ENCODE peak calls at places on chromosomes 5 and 9, in nine cellular contexts. One of them, this sample, is unnamed.

GRCh38 chr9:83701769-83702168 is 6.0 kb downstream of the UBQLN1 start:
- DNase-seq in globus pallidus: no peak
- DNase-seq in dermis microvascular lymphatic vessel endothelial cell: peak; percentile 92
- DNase-seq in OCI-LY7: peak; percentile 34
- DNase-seq in iris pigment epithelial cell: peak; percentile 93
- DNase-seq in left ventricle myocardium inferior: no peak
- DNase-seq in ELR: peak; percentile 82
- DNase-seq in stimulated activated CD8-positive, alpha-beta memory T cell treated with anti-CD3 and anti-CD28 coated beads, Interleukin-7, amount 100 ng/mL, for 48 hours: no peak
- DNase-seq in fibroblast of the conjunctiva: peak; percentile 29
- DNase-seq in this sample: peak; percentile 43

GRCh38 chr5:170467000-170467707 is 36.7 kb upstream of the KCNIP1 start:
- DNase-seq in iris pigment epithelial cell: peak; percentile 94
- DNase-seq in stimulated activated CD8-positive, alpha-beta memory T cell treated with anti-CD3 and anti-CD28 coated beads, Interleukin-7, amount 100 ng/mL, for 48 hours: peak; percentile 60
- DNase-seq in dermis microvascular lymphatic vessel endothelial cell: peak; percentile 96
- DNase-seq in OCI-LY7: no peak
- DNase-seq in left ventricle myocardium inferior: no peak
- DNase-seq in fibroblast of the conjunctiva: peak; percentile 68
- DNase-seq in ELR: peak; percentile 91
- DNase-seq in globus pallidus: no peak
- DNase-seq in this sample: peak; percentile 50

GRCh38 chr5:398475-399295 is 44.3 kb upstream of the EXOC3 start:
- DNase-seq in ELR: no peak
- DNase-seq in iris pigment epithelial cell: no peak
- DNase-seq in stimulated activated CD8-positive, alpha-beta memory T cell treated with anti-CD3 and anti-CD28 coated beads, Interleukin-7, amount 100 ng/mL, for 48 hours: no peak
- DNase-seq in OCI-LY7: no peak
- DNase-seq in fibroblast of the conjunctiva: no peak
- DNase-seq in globus pallidus: no peak
- DNase-seq in left ventricle myocardium inferior: no peak
- DNase-seq in dermis microvascular lymphatic vessel endothelial cell: no peak
- DNase-seq in this sample: no peak

GRCh38 chr9:28120241-28121025 is 547.2 kb upstream of the C9orf72 start:
- DNase-seq in left ventricle myocardium inferior: no peak
- DNase-seq in fibroblast of the conjunctiva: no peak
- DNase-seq in stimulated activated CD8-positive, alpha-beta memory T cell treated with anti-CD3 and anti-CD28 coated beads, Interleukin-7, amount 100 ng/mL, for 48 hours: no peak
- DNase-seq in iris pigment epithelial cell: no peak
- DNase-seq in dermis microvascular lymphatic vessel endothelial cell: peak; percentile 17
- DNase-seq in ELR: no peak
- DNase-seq in globus pallidus: no peak
- DNase-seq in OCI-LY7: no peak
- DNase-seq in this sample: no peak

GRCh38 chr5:181204561-181205401 is at the start of gene TRIM7:
- DNase-seq in left ventricle myocardium inferior: peak; percentile 69
- DNase-seq in fibroblast of the conjunctiva: no peak
- DNase-seq in globus pallidus: no peak
- DNase-seq in ELR: peak; percentile 60
- DNase-seq in OCI-LY7: no peak
- DNase-seq in stimulated activated CD8-positive, alpha-beta memory T cell treated with anti-CD3 and anti-CD28 coated beads, Interleukin-7, amount 100 ng/mL, for 48 hours: no peak
- DNase-seq in iris pigment epithelial cell: no peak
- DNase-seq in dermis microvascular lymphatic vessel endothelial cell: peak; percentile 68
- DNase-seq in this sample: no peak

GRCh38 chr5:149628221-149628620 is 46.9 kb downstream of the ARHGEF37 start:
- DNase-seq in dermis microvascular lymphatic vessel endothelial cell: peak; percentile 94
- DNase-seq in left ventricle myocardium inferior: no peak
- DNase-seq in OCI-LY7: no peak
- DNase-seq in iris pigment epithelial cell: no peak
- DNase-seq in ELR: no peak
- DNase-seq in globus pallidus: no peak
- DNase-seq in fibroblast of the conjunctiva: no peak
- DNase-seq in stimulated activated CD8-positive, alpha-beta memory T cell treated with anti-CD3 and anti-CD28 coated beads, Interleukin-7, amount 100 ng/mL, for 48 hours: no peak
- DNase-seq in this sample: no peak

GRCh38 chr9:89252910-89253309 is 58.1 kb upstream of the CKS2 start:
- DNase-seq in dermis microvascular lymphatic vessel endothelial cell: no peak
- DNase-seq in ELR: no peak
- DNase-seq in OCI-LY7: no peak
- DNase-seq in left ventricle myocardium inferior: no peak
- DNase-seq in fibroblast of the conjunctiva: no peak
- DNase-seq in globus pallidus: no peak
- DNase-seq in iris pigment epithelial cell: no peak
- DNase-seq in stimulated activated CD8-positive, alpha-beta memory T cell treated with anti-CD3 and anti-CD28 coated beads, Interleukin-7, amount 100 ng/mL, for 48 hours: no peak
- DNase-seq in this sample: no peak

GRCh38 chr9:136013116-136013515 is 51.9 kb upstream of the UBAC1 start:
- DNase-seq in dermis microvascular lymphatic vessel endothelial cell: no peak
- DNase-seq in globus pallidus: no peak
- DNase-seq in iris pigment epithelial cell: no peak
- DNase-seq in stimulated activated CD8-positive, alpha-beta memory T cell treated with anti-CD3 and anti-CD28 coated beads, Interleukin-7, amount 100 ng/mL, for 48 hours: no peak
- DNase-seq in OCI-LY7: no peak
- DNase-seq in left ventricle myocardium inferior: peak; percentile 13
- DNase-seq in ELR: no peak
- DNase-seq in fibroblast of the conjunctiva: no peak
- DNase-seq in this sample: no peak

GRCh38 chr5:81429363-81429762 is 35.4 kb upstream of the ACOT12 start:
- DNase-seq in stimulated activated CD8-positive, alpha-beta memory T cell treated with anti-CD3 and anti-CD28 coated beads, Interleukin-7, amount 100 ng/mL, for 48 hours: no peak
- DNase-seq in dermis microvascular lymphatic vessel endothelial cell: no peak
- DNase-seq in iris pigment epithelial cell: no peak
- DNase-seq in fibroblast of the conjunctiva: no peak
- DNase-seq in OCI-LY7: no peak
- DNase-seq in ELR: no peak
- DNase-seq in left ventricle myocardium inferior: no peak
- DNase-seq in globus pallidus: no peak
- DNase-seq in this sample: no peak

GRCh38 chr5:156824800-156825199 is 25.3 kb upstream of the PPP1R2B start:
- DNase-seq in left ventricle myocardium inferior: no peak
- DNase-seq in globus pallidus: peak; percentile 57
- DNase-seq in ELR: no peak
- DNase-seq in iris pigment epithelial cell: peak; percentile 3
- DNase-seq in stimulated activated CD8-positive, alpha-beta memory T cell treated with anti-CD3 and anti-CD28 coated beads, Interleukin-7, amount 100 ng/mL, for 48 hours: no peak
- DNase-seq in fibroblast of the conjunctiva: peak; percentile 27
- DNase-seq in dermis microvascular lymphatic vessel endothelial cell: no peak
- DNase-seq in OCI-LY7: peak; percentile 67
- DNase-seq in this sample: no peak

GRCh38 chr5:7763621-7764072 is 87.3 kb downstream of the CFAP90 start:
- DNase-seq in iris pigment epithelial cell: no peak
- DNase-seq in left ventricle myocardium inferior: no peak
- DNase-seq in ELR: no peak
- DNase-seq in OCI-LY7: no peak
- DNase-seq in stimulated activated CD8-positive, alpha-beta memory T cell treated with anti-CD3 and anti-CD28 coated beads, Interleukin-7, amount 100 ng/mL, for 48 hours: no peak
- DNase-seq in globus pallidus: peak; percentile 62
- DNase-seq in fibroblast of the conjunctiva: no peak
- DNase-seq in dermis microvascular lymphatic vessel endothelial cell: no peak
- DNase-seq in this sample: no peak

GRCh38 chr5:149452007-149452664 is 73.0 kb upstream of the IL17B start:
- DNase-seq in OCI-LY7: peak; percentile 32
- DNase-seq in stimulated activated CD8-positive, alpha-beta memory T cell treated with anti-CD3 and anti-CD28 coated beads, Interleukin-7, amount 100 ng/mL, for 48 hours: no peak
- DNase-seq in iris pigment epithelial cell: peak; percentile 68
- DNase-seq in fibroblast of the conjunctiva: no peak
- DNase-seq in ELR: peak; percentile 76
- DNase-seq in left ventricle myocardium inferior: peak; percentile 49
- DNase-seq in globus pallidus: no peak
- DNase-seq in dermis microvascular lymphatic vessel endothelial cell: peak; percentile 90
- DNase-seq in this sample: no peak

GRCh38 chr5:51411917-51412316 is 28.7 kb downstream of the ISL1 start:
- DNase-seq in dermis microvascular lymphatic vessel endothelial cell: no peak
- DNase-seq in OCI-LY7: no peak
- DNase-seq in iris pigment epithelial cell: no peak
- DNase-seq in fibroblast of the conjunctiva: no peak
- DNase-seq in left ventricle myocardium inferior: no peak
- DNase-seq in globus pallidus: no peak
- DNase-seq in ELR: no peak
- DNase-seq in stimulated activated CD8-positive, alpha-beta memory T cell treated with anti-CD3 and anti-CD28 coated beads, Interleukin-7, amount 100 ng/mL, for 48 hours: no peak
- DNase-seq in this sample: no peak

GRCh38 chr5:139246394-139246793 is 47.1 kb upstream of the MATR3 start:
- DNase-seq in left ventricle myocardium inferior: no peak
- DNase-seq in dermis microvascular lymphatic vessel endothelial cell: peak; percentile 47
- DNase-seq in fibroblast of the conjunctiva: peak; percentile 9
- DNase-seq in ELR: peak; percentile 84
- DNase-seq in globus pallidus: no peak
- DNase-seq in iris pigment epithelial cell: peak; percentile 61
- DNase-seq in stimulated activated CD8-positive, alpha-beta memory T cell treated with anti-CD3 and anti-CD28 coated beads, Interleukin-7, amount 100 ng/mL, for 48 hours: peak; percentile 65
- DNase-seq in OCI-LY7: no peak
- DNase-seq in this sample: peak; percentile 27

GRCh38 chr5:168347368-168347767 is 55.9 kb downstream of the WWC1 start:
- DNase-seq in iris pigment epithelial cell: no peak
- DNase-seq in stimulated activated CD8-positive, alpha-beta memory T cell treated with anti-CD3 and anti-CD28 coated beads, Interleukin-7, amount 100 ng/mL, for 48 hours: no peak
- DNase-seq in left ventricle myocardium inferior: no peak
- DNase-seq in ELR: no peak
- DNase-seq in dermis microvascular lymphatic vessel endothelial cell: no peak
- DNase-seq in OCI-LY7: no peak
- DNase-seq in fibroblast of the conjunctiva: no peak
- DNase-seq in globus pallidus: no peak
- DNase-seq in this sample: no peak

GRCh38 chr9:20040991-20041606 is 252.3 kb upstream of the SLC24A2 start:
- DNase-seq in left ventricle myocardium inferior: no peak
- DNase-seq in globus pallidus: peak; percentile 82
- DNase-seq in iris pigment epithelial cell: no peak
- DNase-seq in stimulated activated CD8-positive, alpha-beta memory T cell treated with anti-CD3 and anti-CD28 coated beads, Interleukin-7, amount 100 ng/mL, for 48 hours: no peak
- DNase-seq in dermis microvascular lymphatic vessel endothelial cell: no peak
- DNase-seq in OCI-LY7: no peak
- DNase-seq in ELR: no peak
- DNase-seq in fibroblast of the conjunctiva: no peak
- DNase-seq in this sample: no peak

GRCh38 chr5:124698774-124699173 is 47.7 kb downstream of the ZNF608 start:
- DNase-seq in OCI-LY7: no peak
- DNase-seq in ELR: no peak
- DNase-seq in left ventricle myocardium inferior: no peak
- DNase-seq in globus pallidus: no peak
- DNase-seq in stimulated activated CD8-positive, alpha-beta memory T cell treated with anti-CD3 and anti-CD28 coated beads, Interleukin-7, amount 100 ng/mL, for 48 hours: no peak
- DNase-seq in iris pigment epithelial cell: no peak
- DNase-seq in dermis microvascular lymphatic vessel endothelial cell: no peak
- DNase-seq in fibroblast of the conjunctiva: no peak
- DNase-seq in this sample: no peak

GRCh38 chr5:115873392-115873791 is 31.7 kb downstream of the AP3S1 start:
- DNase-seq in dermis microvascular lymphatic vessel endothelial cell: peak; percentile 28
- DNase-seq in ELR: peak; percentile 64
- DNase-seq in stimulated activated CD8-positive, alpha-beta memory T cell treated with anti-CD3 and anti-CD28 coated beads, Interleukin-7, amount 100 ng/mL, for 48 hours: no peak
- DNase-seq in left ventricle myocardium inferior: no peak
- DNase-seq in globus pallidus: no peak
- DNase-seq in fibroblast of the conjunctiva: no peak
- DNase-seq in OCI-LY7: no peak
- DNase-seq in iris pigment epithelial cell: peak; percentile 77
- DNase-seq in this sample: no peak

GRCh38 chr9:5013379-5013778 is 28.3 kb downstream of the JAK2 start:
- DNase-seq in ELR: no peak
- DNase-seq in iris pigment epithelial cell: no peak
- DNase-seq in stimulated activated CD8-positive, alpha-beta memory T cell treated with anti-CD3 and anti-CD28 coated beads, Interleukin-7, amount 100 ng/mL, for 48 hours: no peak
- DNase-seq in OCI-LY7: no peak
- DNase-seq in fibroblast of the conjunctiva: peak; percentile 31
- DNase-seq in dermis microvascular lymphatic vessel endothelial cell: no peak
- DNase-seq in left ventricle myocardium inferior: no peak
- DNase-seq in globus pallidus: no peak
- DNase-seq in this sample: no peak

GRCh38 chr9:70100362-70100761 is 56.7 kb downstream of the MAMDC2 start:
- DNase-seq in ELR: no peak
- DNase-seq in stimulated activated CD8-positive, alpha-beta memory T cell treated with anti-CD3 and anti-CD28 coated beads, Interleukin-7, amount 100 ng/mL, for 48 hours: no peak
- DNase-seq in left ventricle myocardium inferior: no peak
- DNase-seq in OCI-LY7: no peak
- DNase-seq in dermis microvascular lymphatic vessel endothelial cell: no peak
- DNase-seq in globus pallidus: no peak
- DNase-seq in iris pigment epithelial cell: peak; percentile 69
- DNase-seq in fibroblast of the conjunctiva: no peak
- DNase-seq in this sample: no peak

GRCh38 chr5:144191998-144192397 is 21.3 kb downstream of the KCTD16 start:
- DNase-seq in dermis microvascular lymphatic vessel endothelial cell: peak; percentile 86
- DNase-seq in ELR: peak; percentile 85
- DNase-seq in left ventricle myocardium inferior: no peak
- DNase-seq in globus pallidus: peak; percentile 39
- DNase-seq in OCI-LY7: peak; percentile 87
- DNase-seq in stimulated activated CD8-positive, alpha-beta memory T cell treated with anti-CD3 and anti-CD28 coated beads, Interleukin-7, amount 100 ng/mL, for 48 hours: no peak
- DNase-seq in fibroblast of the conjunctiva: peak; percentile 77
- DNase-seq in iris pigment epithelial cell: peak; percentile 96
- DNase-seq in this sample: no peak

GRCh38 chr9:115730845-115731244 is 422.7 kb upstream of the PAPPA start:
- DNase-seq in dermis microvascular lymphatic vessel endothelial cell: no peak
- DNase-seq in fibroblast of the conjunctiva: no peak
- DNase-seq in stimulated activated CD8-positive, alpha-beta memory T cell treated with anti-CD3 and anti-CD28 coated beads, Interleukin-7, amount 100 ng/mL, for 48 hours: no peak
- DNase-seq in left ventricle myocardium inferior: no peak
- DNase-seq in ELR: peak; percentile 13
- DNase-seq in OCI-LY7: no peak
- DNase-seq in iris pigment epithelial cell: peak; percentile 47
- DNase-seq in globus pallidus: no peak
- DNase-seq in this sample: no peak

GRCh38 chr9:130607640-130608420 is 28.5 kb downstream of the FUBP3 start:
- DNase-seq in globus pallidus: no peak
- DNase-seq in fibroblast of the conjunctiva: peak; percentile 27
- DNase-seq in dermis microvascular lymphatic vessel endothelial cell: peak; percentile 33
- DNase-seq in stimulated activated CD8-positive, alpha-beta memory T cell treated with anti-CD3 and anti-CD28 coated beads, Interleukin-7, amount 100 ng/mL, for 48 hours: no peak
- DNase-seq in OCI-LY7: no peak
- DNase-seq in ELR: peak; percentile 23
- DNase-seq in left ventricle myocardium inferior: no peak
- DNase-seq in iris pigment epithelial cell: peak; percentile 33
- DNase-seq in this sample: no peak

GRCh38 chr9:135650408-135650807 is 11.1 kb upstream of the GLT6D1 start:
- DNase-seq in fibroblast of the conjunctiva: no peak
- DNase-seq in iris pigment epithelial cell: no peak
- DNase-seq in dermis microvascular lymphatic vessel endothelial cell: no peak
- DNase-seq in ELR: no peak
- DNase-seq in stimulated activated CD8-positive, alpha-beta memory T cell treated with anti-CD3 and anti-CD28 coated beads, Interleukin-7, amount 100 ng/mL, for 48 hours: no peak
- DNase-seq in OCI-LY7: no peak
- DNase-seq in globus pallidus: no peak
- DNase-seq in left ventricle myocardium inferior: no peak
- DNase-seq in this sample: no peak

GRCh38 chr5:1511037-1511436 is 12.7 kb downstream of the LPCAT1 start:
- DNase-seq in OCI-LY7: no peak
- DNase-seq in stimulated activated CD8-positive, alpha-beta memory T cell treated with anti-CD3 and anti-CD28 coated beads, Interleukin-7, amount 100 ng/mL, for 48 hours: no peak
- DNase-seq in ELR: no peak
- DNase-seq in fibroblast of the conjunctiva: no peak
- DNase-seq in iris pigment epithelial cell: no peak
- DNase-seq in left ventricle myocardium inferior: no peak
- DNase-seq in dermis microvascular lymphatic vessel endothelial cell: no peak
- DNase-seq in globus pallidus: no peak
- DNase-seq in this sample: no peak

GRCh38 chr9:137759117-137759516 is 118.5 kb upstream of the CACNA1B start:
- DNase-seq in stimulated activated CD8-positive, alpha-beta memory T cell treated with anti-CD3 and anti-CD28 coated beads, Interleukin-7, amount 100 ng/mL, for 48 hours: no peak
- DNase-seq in OCI-LY7: no peak
- DNase-seq in fibroblast of the conjunctiva: no peak
- DNase-seq in globus pallidus: no peak
- DNase-seq in left ventricle myocardium inferior: no peak
- DNase-seq in ELR: no peak
- DNase-seq in iris pigment epithelial cell: no peak
- DNase-seq in dermis microvascular lymphatic vessel endothelial cell: no peak
- DNase-seq in this sample: no peak

GRCh38 chr5:132751444-132751843 is 4.2 kb downstream of the CCNI2 start:
- DNase-seq in iris pigment epithelial cell: peak; percentile 70
- DNase-seq in globus pallidus: no peak
- DNase-seq in fibroblast of the conjunctiva: peak; percentile 75
- DNase-seq in OCI-LY7: no peak
- DNase-seq in left ventricle myocardium inferior: no peak
- DNase-seq in ELR: no peak
- DNase-seq in stimulated activated CD8-positive, alpha-beta memory T cell treated with anti-CD3 and anti-CD28 coated beads, Interleukin-7, amount 100 ng/mL, for 48 hours: peak; percentile 28
- DNase-seq in dermis microvascular lymphatic vessel endothelial cell: no peak
- DNase-seq in this sample: no peak

GRCh38 chr9:14417230-14417629 is 103.3 kb upstream of the NFIB start:
- DNase-seq in left ventricle myocardium inferior: no peak
- DNase-seq in iris pigment epithelial cell: peak; percentile 72
- DNase-seq in globus pallidus: no peak
- DNase-seq in dermis microvascular lymphatic vessel endothelial cell: no peak
- DNase-seq in stimulated activated CD8-positive, alpha-beta memory T cell treated with anti-CD3 and anti-CD28 coated beads, Interleukin-7, amount 100 ng/mL, for 48 hours: no peak
- DNase-seq in OCI-LY7: no peak
- DNase-seq in ELR: peak; percentile 22
- DNase-seq in fibroblast of the conjunctiva: peak; percentile 36
- DNase-seq in this sample: no peak

GRCh38 chr9:68904454-68904853 is 109.5 kb downstream of the PRKACG start:
- DNase-seq in OCI-LY7: no peak
- DNase-seq in fibroblast of the conjunctiva: no peak
- DNase-seq in iris pigment epithelial cell: no peak
- DNase-seq in stimulated activated CD8-positive, alpha-beta memory T cell treated with anti-CD3 and anti-CD28 coated beads, Interleukin-7, amount 100 ng/mL, for 48 hours: no peak
- DNase-seq in left ventricle myocardium inferior: no peak
- DNase-seq in ELR: no peak
- DNase-seq in dermis microvascular lymphatic vessel endothelial cell: no peak
- DNase-seq in globus pallidus: no peak
- DNase-seq in this sample: no peak

GRCh38 chr5:12095808-12096281 is 191.6 kb upstream of the CTNND2 start:
- DNase-seq in globus pallidus: no peak
- DNase-seq in ELR: peak; percentile 26
- DNase-seq in fibroblast of the conjunctiva: no peak
- DNase-seq in left ventricle myocardium inferior: no peak
- DNase-seq in OCI-LY7: no peak
- DNase-seq in iris pigment epithelial cell: no peak
- DNase-seq in stimulated activated CD8-positive, alpha-beta memory T cell treated with anti-CD3 and anti-CD28 coated beads, Interleukin-7, amount 100 ng/mL, for 48 hours: no peak
- DNase-seq in dermis microvascular lymphatic vessel endothelial cell: no peak
- DNase-seq in this sample: no peak

GRCh38 chr5:675876-676698 is 17.1 kb downstream of the TPPP start:
- DNase-seq in globus pallidus: no peak
- DNase-seq in left ventricle myocardium inferior: peak; percentile 13
- DNase-seq in OCI-LY7: no peak
- DNase-seq in dermis microvascular lymphatic vessel endothelial cell: no peak
- DNase-seq in iris pigment epithelial cell: no peak
- DNase-seq in stimulated activated CD8-positive, alpha-beta memory T cell treated with anti-CD3 and anti-CD28 coated beads, Interleukin-7, amount 100 ng/mL, for 48 hours: no peak
- DNase-seq in ELR: no peak
- DNase-seq in fibroblast of the conjunctiva: no peak
- DNase-seq in this sample: no peak